ENCODE peak calls at places on chromosomes 7 and 10, in nine cellular contexts. V is BE2C; I is suprapubic skin; E is H1; Z is upper lobe of left lung; D is uterus; U is hepatocyte; W is mammary epithelial cell; T is CD8-positive, alpha-beta T cell. B is an unnamed sample.

GRCh38 chr7:118148930-118149329 is 35.0 kb upstream of the LSM8 start:
- DNase-seq in Z (no peak), U (no peak), T (no peak), E (no peak), D (no peak), I (no peak), V (no peak), W (no peak), B (no peak)

GRCh38 chr10:114821915-114822770 is 563 bp downstream of the FHIP2A start:
- DNase-seq in V (peak; percentile 24), U (peak; percentile 32), Z (no peak), E (no peak), I (peak; percentile 62), W (peak; percentile 43), D (peak; percentile 36), T (peak; percentile 28), B (no peak)

GRCh38 chr10:58307676-58308075 is 27.1 kb upstream of the UBE2D1 start:
- DNase-seq in W (no peak), D (no peak), Z (no peak), V (no peak), E (no peak), T (no peak), I (no peak), U (no peak), B (no peak)

GRCh38 chr7:130275826-130276291 is 9.2 kb downstream of the CPA2 start:
- DNase-seq in Z (no peak), W (peak; percentile 91), U (no peak), T (no peak), V (no peak), E (no peak), D (no peak), I (no peak), B (no peak)

GRCh38 chr7:41107330-41107937 is 595.5 kb downstream of the INHBA start:
- DNase-seq in T (no peak), E (no peak), U (peak; percentile 79), D (peak; percentile 16), V (no peak), I (peak; percentile 57), W (peak; percentile 99), Z (peak; percentile 1), B (no peak)

GRCh38 chr7:137592232-137592896 is 248.8 kb upstream of the PTN start:
- DNase-seq in W (peak; percentile 54), V (peak; percentile 75), U (peak; percentile 85), Z (no peak), I (no peak), D (peak; percentile 55), E (peak; percentile 25), T (no peak), B (peak; percentile 50)

GRCh38 chr10:30589441-30589840 is 40.1 kb downstream of the LYZL2 start:
- DNase-seq in U (no peak), V (no peak), I (no peak), D (no peak), E (no peak), T (no peak), W (no peak), Z (no peak), B (no peak)

GRCh38 chr10:6721480-6721879 is 141.4 kb upstream of the PRKCQ start:
- DNase-seq in I (peak; percentile 70), T (no peak), W (peak; percentile 84), E (no peak), V (no peak), D (peak; percentile 66), U (peak; percentile 65), Z (no peak), B (no peak)

GRCh38 chr7:107173691-107174406 is 5.0 kb downstream of the HBP1 start:
- DNase-seq in I (no peak), E (no peak), Z (no peak), U (no peak), T (no peak), W (no peak), V (no peak), D (no peak), B (no peak)

GRCh38 chr7:101820703-101821102 is 3.3 kb downstream of the CUX1 start:
- DNase-seq in U (no peak), W (no peak), I (no peak), T (no peak), D (no peak), V (no peak), E (no peak), Z (no peak), B (no peak)

GRCh38 chr10:8144496-8144895 is 90.0 kb downstream of the GATA3 start:
- DNase-seq in V (no peak), Z (no peak), D (no peak), T (no peak), W (no peak), E (no peak), U (no peak), I (no peak), B (no peak)

GRCh38 chr7:30920021-30920583 is 8.4 kb downstream of the AQP1 start:
- DNase-seq in D (peak; percentile 11), E (no peak), V (peak; percentile 5), T (no peak), U (no peak), Z (peak; percentile 29), I (peak; percentile 59), W (no peak), B (no peak)

GRCh38 chr10:127228195-127228785 is 31.9 kb upstream of the INSYN2A start:
- DNase-seq in V (no peak), U (no peak), Z (peak; percentile 61), T (no peak), D (no peak), I (no peak), E (no peak), W (no peak), B (no peak)

GRCh38 chr7:139560678-139561077 is 37.2 kb downstream of the CLEC2L start:
- DNase-seq in W (no peak), E (no peak), T (no peak), V (peak; percentile 85), U (no peak), I (no peak), Z (no peak), D (no peak), B (no peak)

GRCh38 chr10:57741751-57742150 is 525.9 kb downstream of the IPMK start:
- DNase-seq in W (no peak), U (no peak), E (no peak), T (no peak), Z (no peak), I (no peak), D (no peak), V (no peak), B (no peak)

DNA sequence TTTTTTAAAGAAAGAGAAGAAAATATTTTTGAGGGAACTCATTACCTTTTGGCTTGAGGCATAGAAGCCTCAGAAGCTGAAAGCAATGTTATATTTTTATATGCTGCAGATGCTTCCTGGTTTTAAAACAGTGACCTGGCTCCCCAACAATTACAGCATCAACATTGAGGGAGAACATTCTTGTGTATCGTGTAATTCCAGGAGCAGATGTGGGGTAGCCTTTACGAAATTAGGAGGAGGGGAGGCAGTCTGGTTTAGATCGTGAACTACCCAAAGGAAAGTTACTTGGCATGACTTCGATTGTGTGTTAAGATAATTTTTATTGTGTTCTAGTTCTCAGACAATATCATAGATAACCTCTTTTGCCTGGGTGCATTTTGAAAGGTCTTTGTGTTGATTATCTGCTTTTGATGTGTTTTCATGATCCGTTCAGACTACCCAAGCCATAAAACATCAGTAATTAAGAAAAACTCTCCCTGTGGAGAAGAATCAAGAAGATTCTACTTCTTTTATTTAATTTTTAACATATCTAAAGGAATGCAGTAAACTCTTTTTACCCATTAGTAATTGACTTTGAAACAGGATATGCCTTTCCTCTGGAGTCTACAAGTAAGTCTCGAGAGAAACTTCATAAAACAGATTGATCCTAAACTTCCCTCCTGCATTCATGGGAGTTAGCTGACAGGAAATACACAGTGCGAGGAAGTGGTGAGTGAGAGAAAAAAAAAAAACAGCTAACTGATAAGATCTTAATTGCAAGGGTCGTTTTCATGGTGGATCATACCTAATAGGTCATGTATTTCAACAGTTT is 141.4 kb downstream of the KIAA1217 start:
- DNase-seq in E (no peak), U (no peak), D (no peak), T (no peak), V (no peak), I (no peak), Z (no peak), W (no peak), B (no peak)
- H3K4me1 ChIP-seq in E (peaks cover 3% of the 10 kb centered on the region), U (peaks cover 12% of the 10 kb centered on the region), D (no peaks in the 10 kb centered on the region), T (no peaks in the 10 kb centered on the region), V (no peaks in the 10 kb centered on the region), I (peaks cover 6% of the 10 kb centered on the region), Z (no peaks in the 10 kb centered on the region), W (peaks cover 26% of the 10 kb centered on the region), B (no peaks in the 10 kb centered on the region)

DNA sequence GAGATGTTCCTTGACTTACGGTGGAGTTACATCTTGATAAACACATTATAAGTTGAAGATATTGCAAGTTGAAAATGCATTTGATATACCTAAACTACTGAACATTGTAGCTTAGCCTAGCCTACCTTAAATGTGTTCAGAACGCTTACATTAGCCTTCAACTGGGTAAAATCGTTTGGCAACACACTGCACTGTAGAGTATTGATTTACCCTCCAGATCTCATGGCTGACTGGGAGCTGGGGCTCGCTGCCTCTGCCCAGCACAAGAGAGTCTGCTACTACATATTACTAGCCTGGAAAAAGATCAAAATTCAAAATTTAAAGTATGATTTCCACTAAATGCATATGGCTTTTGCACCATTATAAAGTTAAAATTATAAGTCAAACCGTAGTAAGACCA is 7.5 kb upstream of the AGR3 start:
- DNase-seq in Z (no peak), U (no peak), V (no peak), I (no peak), T (no peak), D (no peak), E (no peak), W (no peak), B (no peak)
- H3K4me1 ChIP-seq in Z (no peaks in the 10 kb centered on the region), U (peaks cover 11% of the 10 kb centered on the region), V (no peaks in the 10 kb centered on the region), I (no peaks in the 10 kb centered on the region), T (no peaks in the 10 kb centered on the region), D (no peaks in the 10 kb centered on the region), E (no peaks in the 10 kb centered on the region), W (peaks cover 7% of the 10 kb centered on the region), B (no peaks in the 10 kb centered on the region)

GRCh38 chr7:156131881-156132280 is 319.6 kb upstream of the SHH start:
- DNase-seq in Z (no peak), I (no peak), T (no peak), W (no peak), U (no peak), D (no peak), V (no peak), E (no peak), B (no peak)
- H3K4me1 ChIP-seq in Z (no peaks in the 10 kb centered on the region), I (no peaks in the 10 kb centered on the region), T (no peaks in the 10 kb centered on the region), W (no peaks in the 10 kb centered on the region), U (peaks cover 5% of the 10 kb centered on the region), D (no peaks in the 10 kb centered on the region), V (no peaks in the 10 kb centered on the region), E (no peaks in the 10 kb centered on the region), B (no peaks in the 10 kb centered on the region)

GRCh38 chr7:105992888-105993287 is 29.8 kb downstream of the CDHR3 start:
- DNase-seq in I (no peak), T (peak; percentile 23), D (no peak), Z (no peak), E (no peak), U (no peak), V (no peak), W (no peak), B (no peak)

GRCh38 chr7:105990726-105991465 is 27.8 kb downstream of the CDHR3 start:
- DNase-seq in T (no peak), E (peak; percentile 72), I (no peak), W (no peak), U (no peak), D (peak; percentile 31), Z (no peak), V (no peak), B (peak; percentile 64)

GRCh38 chr7:105988277-105988676 is 25.2 kb downstream of the CDHR3 start:
- DNase-seq in W (no peak), E (no peak), T (no peak), U (no peak), Z (no peak), D (no peak), I (no peak), V (no peak), B (no peak)

GRCh38 chr7:105989686-105990085 is 26.6 kb downstream of the CDHR3 start:
- DNase-seq in V (no peak), I (no peak), Z (no peak), W (no peak), T (no peak), U (no peak), D (no peak), E (no peak), B (no peak)

GRCh38 chr7:105990141-105990540 is 27.1 kb downstream of the CDHR3 start:
- DNase-seq in I (no peak), W (no peak), Z (no peak), V (no peak), T (no peak), U (no peak), E (no peak), D (no peak), B (no peak)
- H3K4me1 ChIP-seq in I (no peaks in the 10 kb centered on the region), W (no peaks in the 10 kb centered on the region), Z (no peaks in the 10 kb centered on the region), V (peaks cover 4% of the 10 kb centered on the region), T (peaks cover 20% of the 10 kb centered on the region), U (no peaks in the 10 kb centered on the region), E (peaks cover 34% of the 10 kb centered on the region), D (no peaks in the 10 kb centered on the region), B (peaks cover 14% of the 10 kb centered on the region)